ENCODE peak calls at places on chromosome 10, in seven cellular contexts. One of them, this sample, is unnamed.
A peak's percentile ranks its signal among the peaks of the same experiment; 100 is the strongest.

GRCh38 chr10:126147866-126148578 is 240.3 kb downstream of the ADAM12 start:
- DNase-seq in left ventricle myocardium inferior: no peak
- DNase-seq in fibroblast of pulmonary artery: peak; percentile 64
- DNase-seq in psoas muscle: no peak
- DNase-seq in body of pancreas: no peak
- DNase-seq in bronchial epithelial cell: peak; percentile 9
- DNase-seq in thoracic aorta: no peak
- DNase-seq in this sample: peak; percentile 43

GRCh38 chr10:74917481-74918077 is 91.2 kb downstream of the KAT6B start:
- DNase-seq in left ventricle myocardium inferior: no peak
- DNase-seq in fibroblast of pulmonary artery: peak; percentile 76
- DNase-seq in psoas muscle: no peak
- DNase-seq in body of pancreas: no peak
- DNase-seq in bronchial epithelial cell: peak; percentile 96
- DNase-seq in thoracic aorta: no peak
- DNase-seq in this sample: no peak

GRCh38 chr10:110358278-110358677 is 53.6 kb upstream of the SMNDC1 start:
- DNase-seq in left ventricle myocardium inferior: no peak
- DNase-seq in fibroblast of pulmonary artery: no peak
- DNase-seq in psoas muscle: no peak
- DNase-seq in body of pancreas: no peak
- DNase-seq in bronchial epithelial cell: no peak
- DNase-seq in thoracic aorta: no peak
- DNase-seq in this sample: no peak

GRCh38 chr10:26857991-26858706 is 2.6 kb downstream of the ABI1 start:
- DNase-seq in left ventricle myocardium inferior: no peak
- DNase-seq in fibroblast of pulmonary artery: peak; percentile 30
- DNase-seq in psoas muscle: no peak
- DNase-seq in body of pancreas: no peak
- DNase-seq in bronchial epithelial cell: peak; percentile 54
- DNase-seq in thoracic aorta: no peak
- DNase-seq in this sample: peak; percentile 15

GRCh38 chr10:127563718-127564553 is 14.8 kb downstream of the NPS start:
- DNase-seq in left ventricle myocardium inferior: no peak
- DNase-seq in fibroblast of pulmonary artery: no peak
- DNase-seq in psoas muscle: peak; percentile 18
- DNase-seq in body of pancreas: peak; percentile 29
- DNase-seq in bronchial epithelial cell: no peak
- DNase-seq in thoracic aorta: no peak
- DNase-seq in this sample: no peak

GRCh38 chr10:114776908-114777307 is 44.7 kb upstream of the FHIP2A start:
- DNase-seq in left ventricle myocardium inferior: no peak
- DNase-seq in fibroblast of pulmonary artery: no peak
- DNase-seq in psoas muscle: no peak
- DNase-seq in body of pancreas: no peak
- DNase-seq in bronchial epithelial cell: no peak
- DNase-seq in thoracic aorta: no peak
- DNase-seq in this sample: no peak

GRCh38 chr10:84196083-84196482 is 1.7 kb downstream of the CDHR1 start:
- DNase-seq in left ventricle myocardium inferior: no peak
- DNase-seq in fibroblast of pulmonary artery: no peak
- DNase-seq in psoas muscle: no peak
- DNase-seq in body of pancreas: no peak
- DNase-seq in bronchial epithelial cell: no peak
- DNase-seq in thoracic aorta: no peak
- DNase-seq in this sample: no peak

GRCh38 chr10:75187961-75188426 is 22.6 kb upstream of the VDAC2 start:
- DNase-seq in left ventricle myocardium inferior: no peak
- DNase-seq in fibroblast of pulmonary artery: peak; percentile 79
- DNase-seq in psoas muscle: peak; percentile 35
- DNase-seq in body of pancreas: peak; percentile 73
- DNase-seq in bronchial epithelial cell: peak; percentile 93
- DNase-seq in thoracic aorta: no peak
- DNase-seq in this sample: peak; percentile 40

GRCh38 chr10:87590705-87591588 is 68.7 kb upstream of the PAPSS2 start:
- DNase-seq in left ventricle myocardium inferior: no peak
- DNase-seq in fibroblast of pulmonary artery: no peak
- DNase-seq in psoas muscle: no peak
- DNase-seq in body of pancreas: no peak
- DNase-seq in bronchial epithelial cell: no peak
- DNase-seq in thoracic aorta: no peak
- DNase-seq in this sample: no peak

GRCh38 chr10:53990799-53991238 is 810.2 kb downstream of the PCDH15 start:
- DNase-seq in left ventricle myocardium inferior: no peak
- DNase-seq in fibroblast of pulmonary artery: no peak
- DNase-seq in psoas muscle: no peak
- DNase-seq in body of pancreas: no peak
- DNase-seq in bronchial epithelial cell: no peak
- DNase-seq in thoracic aorta: no peak
- DNase-seq in this sample: no peak

GRCh38 chr10:51937313-51937712 is 237.9 kb upstream of the CSTF2T start:
- DNase-seq in left ventricle myocardium inferior: no peak
- DNase-seq in fibroblast of pulmonary artery: peak; percentile 62
- DNase-seq in psoas muscle: no peak
- DNase-seq in body of pancreas: no peak
- DNase-seq in bronchial epithelial cell: no peak
- DNase-seq in thoracic aorta: no peak
- DNase-seq in this sample: no peak

GRCh38 chr10:18140957-18141888 is 999 bp downstream of the CACNB2 start:
- DNase-seq in left ventricle myocardium inferior: no peak
- DNase-seq in fibroblast of pulmonary artery: no peak
- DNase-seq in psoas muscle: no peak
- DNase-seq in body of pancreas: peak; percentile 37
- DNase-seq in bronchial epithelial cell: peak; percentile 10
- DNase-seq in thoracic aorta: no peak
- DNase-seq in this sample: no peak

GRCh38 chr10:127968027-127968441 is 61.1 kb downstream of the PTPRE start:
- DNase-seq in left ventricle myocardium inferior: no peak
- DNase-seq in fibroblast of pulmonary artery: no peak
- DNase-seq in psoas muscle: no peak
- DNase-seq in body of pancreas: no peak
- DNase-seq in bronchial epithelial cell: no peak
- DNase-seq in thoracic aorta: no peak
- DNase-seq in this sample: no peak

GRCh38 chr10:119705434-119705831 is 20.4 kb upstream of the INPP5F start:
- DNase-seq in left ventricle myocardium inferior: no peak
- DNase-seq in fibroblast of pulmonary artery: no peak
- DNase-seq in psoas muscle: no peak
- DNase-seq in body of pancreas: no peak
- DNase-seq in bronchial epithelial cell: no peak
- DNase-seq in thoracic aorta: no peak
- DNase-seq in this sample: no peak

GRCh38 chr10:74418285-74418872 is 267.4 kb downstream of the ADK start:
- DNase-seq in left ventricle myocardium inferior: no peak
- DNase-seq in fibroblast of pulmonary artery: no peak
- DNase-seq in psoas muscle: no peak
- DNase-seq in body of pancreas: peak; percentile 70
- DNase-seq in bronchial epithelial cell: no peak
- DNase-seq in thoracic aorta: no peak
- DNase-seq in this sample: no peak

GRCh38 chr10:11646450-11646849 is 35.0 kb upstream of the USP6NL start:
- DNase-seq in left ventricle myocardium inferior: no peak
- DNase-seq in fibroblast of pulmonary artery: no peak
- DNase-seq in psoas muscle: no peak
- DNase-seq in body of pancreas: no peak
- DNase-seq in bronchial epithelial cell: no peak
- DNase-seq in thoracic aorta: no peak
- DNase-seq in this sample: no peak

GRCh38 chr10:6486280-6486679 is 93.8 kb downstream of the PRKCQ start:
- DNase-seq in left ventricle myocardium inferior: no peak
- DNase-seq in fibroblast of pulmonary artery: no peak
- DNase-seq in psoas muscle: no peak
- DNase-seq in body of pancreas: no peak
- DNase-seq in bronchial epithelial cell: no peak
- DNase-seq in thoracic aorta: no peak
- DNase-seq in this sample: no peak

GRCh38 chr10:110512461-110513187 is 14.9 kb downstream of the DUSP5 start:
- DNase-seq in left ventricle myocardium inferior: no peak
- DNase-seq in fibroblast of pulmonary artery: peak; percentile 83
- DNase-seq in psoas muscle: no peak
- DNase-seq in body of pancreas: no peak
- DNase-seq in bronchial epithelial cell: peak; percentile 94
- DNase-seq in thoracic aorta: no peak
- DNase-seq in this sample: peak; percentile 78

GRCh38 chr10:50917486-50917885 is 32.1 kb upstream of the A1CF start:
- DNase-seq in left ventricle myocardium inferior: no peak
- DNase-seq in fibroblast of pulmonary artery: peak; percentile 63
- DNase-seq in psoas muscle: no peak
- DNase-seq in body of pancreas: no peak
- DNase-seq in bronchial epithelial cell: peak; percentile 73
- DNase-seq in thoracic aorta: no peak
- DNase-seq in this sample: no peak

GRCh38 chr10:132114953-132115520 is 49.3 kb downstream of the JAKMIP3 start:
- DNase-seq in left ventricle myocardium inferior: peak; percentile 5
- DNase-seq in fibroblast of pulmonary artery: no peak
- DNase-seq in psoas muscle: no peak
- DNase-seq in body of pancreas: peak; percentile 0
- DNase-seq in bronchial epithelial cell: no peak
- DNase-seq in thoracic aorta: no peak
- DNase-seq in this sample: no peak

GRCh38 chr10:27625452-27626345 is 119.9 kb downstream of the MKX start:
- DNase-seq in left ventricle myocardium inferior: no peak
- DNase-seq in fibroblast of pulmonary artery: no peak
- DNase-seq in psoas muscle: no peak
- DNase-seq in body of pancreas: no peak
- DNase-seq in bronchial epithelial cell: no peak
- DNase-seq in thoracic aorta: no peak
- DNase-seq in this sample: peak; percentile 70

GRCh38 chr10:72075184-72076115 is 12.9 kb downstream of the SPOCK2 start:
- DNase-seq in left ventricle myocardium inferior: no peak
- DNase-seq in fibroblast of pulmonary artery: no peak
- DNase-seq in psoas muscle: no peak
- DNase-seq in body of pancreas: no peak
- DNase-seq in bronchial epithelial cell: no peak
- DNase-seq in thoracic aorta: no peak
- DNase-seq in this sample: no peak

GRCh38 chr10:51706225-51706624 is 6.8 kb upstream of the CSTF2T start:
- DNase-seq in left ventricle myocardium inferior: peak; percentile 70
- DNase-seq in fibroblast of pulmonary artery: peak; percentile 92
- DNase-seq in psoas muscle: peak; percentile 68
- DNase-seq in body of pancreas: peak; percentile 89
- DNase-seq in bronchial epithelial cell: no peak
- DNase-seq in thoracic aorta: peak; percentile 81
- DNase-seq in this sample: no peak

GRCh38 chr10:122204691-122205489 is 66.2 kb upstream of the BTBD16 start:
- DNase-seq in left ventricle myocardium inferior: no peak
- DNase-seq in fibroblast of pulmonary artery: no peak
- DNase-seq in psoas muscle: no peak
- DNase-seq in body of pancreas: no peak
- DNase-seq in bronchial epithelial cell: no peak
- DNase-seq in thoracic aorta: no peak
- DNase-seq in this sample: no peak

DNA sequence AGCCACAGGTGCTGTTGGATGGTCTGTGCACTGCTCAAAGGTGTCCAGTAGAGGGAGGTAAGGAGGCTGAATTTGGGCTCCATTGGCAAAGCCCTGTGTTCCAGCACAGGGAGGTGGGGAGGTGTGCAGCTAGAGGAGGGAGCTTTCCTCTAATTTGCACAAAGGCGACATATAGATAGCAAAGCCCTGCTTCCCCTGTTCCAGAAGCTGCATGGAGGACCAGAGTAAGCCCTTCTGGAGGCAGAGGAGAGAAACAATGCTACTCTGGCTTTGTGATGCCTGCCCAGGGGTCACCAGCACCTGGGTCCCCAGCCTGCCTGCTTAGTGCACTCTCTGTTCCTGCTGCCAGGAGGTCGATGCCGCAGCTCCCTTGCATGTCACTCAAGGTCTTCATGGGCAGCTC is 3.4 kb upstream of the ARHGAP22 start:
- DNase-seq in left ventricle myocardium inferior: no peak
- DNase-seq in fibroblast of pulmonary artery: peak; percentile 49
- DNase-seq in psoas muscle: no peak
- DNase-seq in body of pancreas: peak; percentile 44
- DNase-seq in bronchial epithelial cell: peak; percentile 60
- DNase-seq in thoracic aorta: no peak
- DNase-seq in this sample: no peak
- TF ChIP-seq CTCF in left ventricle myocardium inferior: peak; percentile 72
- TF ChIP-seq CTCF in fibroblast of pulmonary artery: peak; percentile 90
- TF ChIP-seq CTCF in psoas muscle: peak; percentile 47
- TF ChIP-seq CTCF in body of pancreas: peak; percentile 49
- TF ChIP-seq CTCF in bronchial epithelial cell: peak; percentile 89
- TF ChIP-seq CTCF in thoracic aorta: peak; percentile 35
- TF ChIP-seq CTCF in this sample: peak; percentile 87

GRCh38 chr10:44947356-44948152 is 12.0 kb upstream of the RASSF4 start:
- DNase-seq in left ventricle myocardium inferior: no peak
- DNase-seq in fibroblast of pulmonary artery: no peak
- DNase-seq in psoas muscle: no peak
- DNase-seq in body of pancreas: no peak
- DNase-seq in bronchial epithelial cell: peak; percentile 16
- DNase-seq in thoracic aorta: no peak
- DNase-seq in this sample: no peak
- H3K4me3 ChIP-seq in left ventricle myocardium inferior: no peak overlapping the region
- H3K4me3 ChIP-seq in fibroblast of pulmonary artery: no peak overlapping the region
- H3K4me3 ChIP-seq in psoas muscle: no peak overlapping the region
- H3K4me3 ChIP-seq in body of pancreas: no peak overlapping the region
- H3K4me3 ChIP-seq in bronchial epithelial cell: no peak overlapping the region
- H3K4me3 ChIP-seq in thoracic aorta: no peak overlapping the region
- H3K4me3 ChIP-seq in this sample: no peak overlapping the region

GRCh38 chr10:124448696-124449169 is 1.1 kb downstream of the NKX1-2 start:
- DNase-seq in left ventricle myocardium inferior: no peak
- DNase-seq in fibroblast of pulmonary artery: no peak
- DNase-seq in psoas muscle: no peak
- DNase-seq in body of pancreas: no peak
- DNase-seq in bronchial epithelial cell: no peak
- DNase-seq in thoracic aorta: no peak
- DNase-seq in this sample: no peak
- TF ChIP-seq CTCF in left ventricle myocardium inferior: no peak
- TF ChIP-seq CTCF in fibroblast of pulmonary artery: no peak
- TF ChIP-seq CTCF in psoas muscle: no peak
- TF ChIP-seq CTCF in body of pancreas: no peak
- TF ChIP-seq CTCF in bronchial epithelial cell: peak; percentile 21
- TF ChIP-seq CTCF in thoracic aorta: no peak
- TF ChIP-seq CTCF in this sample: no peak

DNA sequence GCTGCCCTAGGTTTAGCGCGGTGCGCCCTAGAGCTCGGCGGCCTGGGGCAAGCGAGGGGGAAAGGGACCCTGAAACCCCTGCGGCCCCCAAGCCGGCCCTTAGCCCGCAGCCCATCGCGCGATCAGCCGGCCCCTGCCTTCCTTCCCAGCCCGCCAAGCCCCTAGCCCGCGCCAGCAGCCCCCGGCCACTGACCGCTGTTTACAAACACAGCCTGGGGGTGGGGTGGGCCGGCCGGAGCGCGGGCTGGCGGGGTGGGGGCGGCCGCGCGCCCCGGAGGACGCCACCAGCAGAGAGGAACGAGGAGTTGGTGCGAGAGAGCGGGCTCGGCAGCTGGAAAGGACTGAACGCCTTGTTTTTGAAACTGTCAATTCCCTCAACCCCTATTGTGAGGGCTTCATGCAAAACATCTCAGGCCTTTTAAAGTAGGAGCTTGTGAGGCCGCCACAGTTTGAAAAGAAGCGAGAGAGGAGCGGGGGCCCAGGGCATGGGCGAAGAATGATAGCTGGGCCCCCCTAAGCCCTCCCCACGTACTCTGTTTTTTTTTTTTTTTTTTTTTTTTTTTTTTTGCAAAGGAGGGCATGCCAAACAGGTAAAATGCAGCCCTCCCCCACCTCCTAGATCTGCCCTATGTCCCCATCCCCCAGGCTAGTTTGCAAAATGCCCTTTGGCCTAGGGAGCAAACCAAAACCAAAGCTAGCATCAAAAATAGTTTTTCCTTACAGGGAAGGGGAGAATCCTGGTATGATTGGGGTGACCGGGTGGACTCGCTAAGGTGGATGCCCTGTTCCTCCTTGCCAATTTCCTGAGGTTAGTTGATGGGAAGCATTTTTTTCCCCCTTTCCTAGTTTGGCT is 15.0 kb downstream of the SKIDA1 start:
- DNase-seq in left ventricle myocardium inferior: no peak
- DNase-seq in fibroblast of pulmonary artery: no peak
- DNase-seq in psoas muscle: no peak
- DNase-seq in body of pancreas: no peak
- DNase-seq in bronchial epithelial cell: no peak
- DNase-seq in thoracic aorta: no peak
- DNase-seq in this sample: no peak
- H3K4me3 ChIP-seq in left ventricle myocardium inferior: peak overlapping the region; percentile 66
- H3K4me3 ChIP-seq in fibroblast of pulmonary artery: peak overlapping the region; percentile 22
- H3K4me3 ChIP-seq in psoas muscle: peak overlapping the region; percentile 62
- H3K4me3 ChIP-seq in body of pancreas: no peak overlapping the region
- H3K4me3 ChIP-seq in bronchial epithelial cell: peak overlapping the region; percentile 11
- H3K4me3 ChIP-seq in thoracic aorta: peak overlapping the region; percentile 71
- H3K4me3 ChIP-seq in this sample: peak overlapping the region; percentile 21